ENCODE peak calls at places on chromosomes 11 and 22, in five cellular contexts. O is choroid plexus epithelial cell, N is GM12891, X is naive B cell, D is T-helper 2 cell. Q is an unnamed sample.

GRCh38 chr11:134071766-134072403 is 3.0 kb downstream of the JAM3 start:
- DNase-seq in O (no peak), N (no peak), X (no peak), D (no peak), Q (no peak)

GRCh38 chr11:94948070-94948617 is 25.2 kb downstream of the CWC15 start:
- DNase-seq in O (peak), N (no peak), X (no peak), D (no peak), Q (no peak)

GRCh38 chr11:74754507-74755255 is 6.0 kb downstream of the RNF169 start:
- DNase-seq in O (peak), N (no peak), X (no peak), D (no peak), Q (no peak)

GRCh38 chr11:77734890-77735289 is 85.6 kb downstream of the RSF1 start:
- DNase-seq in O (no peak), N (no peak), X (no peak), D (no peak), Q (no peak)

GRCh38 chr11:17376493-17376892 is 12.0 kb downstream of the KCNJ11 start:
- DNase-seq in O (no peak), N (no peak), X (no peak), D (no peak), Q (no peak)

GRCh38 chr11:71163371-71163770 is 89.0 kb downstream of the SHANK2 start:
- DNase-seq in O (no peak), N (no peak), X (no peak), D (no peak), Q (no peak)

GRCh38 chr11:103051158-103051801 is 40.7 kb downstream of the DCUN1D5 start:
- DNase-seq in O (no peak), N (no peak), X (no peak), D (no peak), Q (no peak)

GRCh38 chr11:131302831-131303230 is 67.6 kb upstream of the NTM start:
- DNase-seq in O (no peak), N (no peak), X (no peak), D (no peak), Q (no peak)

GRCh38 chr11:76162336-76163288 is 43.7 kb downstream of the WNT11 start:
- DNase-seq in O (no peak), N (no peak), X (no peak), D (no peak), Q (no peak)

GRCh38 chr11:19713221-19714092 is 820 bp downstream of the NAV2 start:
- DNase-seq in O (peak), N (no peak), X (peak), D (no peak), Q (peak)

GRCh38 chr22:45742866-45743450 is 71.3 kb downstream of the ATXN10 start:
- DNase-seq in O (peak), N (no peak), X (no peak), D (no peak), Q (no peak)

GRCh38 chr11:36030707-36031365 is 87.0 kb downstream of the LDLRAD3 start:
- DNase-seq in O (peak), N (no peak), X (no peak), D (no peak), Q (no peak)

Q was measured in GM12892.